ENCODE peak calls at places on chromosomes 2 and 18, in eight cellular contexts. H is OCI-LY7, K is Calu3, X is AG04450, L is activated B cell treated with CpG ODN at 0.5 μM for 24 hours, P is PC-9, D is MM.1S, G is WTC11. S is an unnamed sample.

GRCh38 chr2:131008967-131009366 is 84.3 kb downstream of the FAM168B start:
- DNase-seq in H (no peak), D (no peak), G (no peak), X (no peak), P (no peak), K (no peak), L (no peak), S (no peak)

GRCh38 chr2:177501186-177501585 is 108.6 kb downstream of the AGPS start:
- DNase-seq in K (no peak), H (no peak), X (no peak), D (no peak), P (no peak), L (no peak), G (no peak), S (no peak)

GRCh38 chr2:102159295-102159694 is 16.7 kb downstream of the IL1R1 start:
- DNase-seq in K (no peak), G (no peak), D (no peak), P (no peak), X (no peak), L (no peak), H (no peak), S (no peak)

GRCh38 chr2:131590366-131590765 is 62.7 kb downstream of the CCDC74A start:
- DNase-seq in X (no peak), P (no peak), L (no peak), D (no peak), G (no peak), H (no peak), K (no peak), S (no peak)

GRCh38 chr2:219486424-219486959 is 12.2 kb upstream of the GMPPA start:
- DNase-seq in G (peak; percentile 66), L (no peak), P (no peak), D (no peak), H (no peak), K (no peak), X (no peak), S (peak; percentile 50)

GRCh38 chr2:118227698-118228508 is 139.6 kb downstream of the INSIG2 start:
- DNase-seq in H (no peak), K (no peak), L (no peak), G (no peak), X (no peak), P (no peak), D (no peak), S (no peak)

GRCh38 chr18:27863780-27864430 is 313.0 kb downstream of the CDH2 start:
- DNase-seq in L (no peak), X (no peak), K (no peak), G (no peak), P (no peak), D (no peak), H (no peak), S (no peak)

GRCh38 chr2:208725280-208725679 is 318.7 kb downstream of the PTH2R start:
- DNase-seq in L (no peak), G (no peak), K (no peak), P (no peak), X (no peak), H (no peak), D (no peak), S (no peak)

GRCh38 chr2:206442854-206443734 is at the start of gene ADAM23:
- DNase-seq in X (no peak), P (peak; percentile 54), K (peak; percentile 60), H (peak; percentile 14), L (peak; percentile 37), G (peak; percentile 78), D (peak; percentile 78), S (peak; percentile 80)

DNA sequence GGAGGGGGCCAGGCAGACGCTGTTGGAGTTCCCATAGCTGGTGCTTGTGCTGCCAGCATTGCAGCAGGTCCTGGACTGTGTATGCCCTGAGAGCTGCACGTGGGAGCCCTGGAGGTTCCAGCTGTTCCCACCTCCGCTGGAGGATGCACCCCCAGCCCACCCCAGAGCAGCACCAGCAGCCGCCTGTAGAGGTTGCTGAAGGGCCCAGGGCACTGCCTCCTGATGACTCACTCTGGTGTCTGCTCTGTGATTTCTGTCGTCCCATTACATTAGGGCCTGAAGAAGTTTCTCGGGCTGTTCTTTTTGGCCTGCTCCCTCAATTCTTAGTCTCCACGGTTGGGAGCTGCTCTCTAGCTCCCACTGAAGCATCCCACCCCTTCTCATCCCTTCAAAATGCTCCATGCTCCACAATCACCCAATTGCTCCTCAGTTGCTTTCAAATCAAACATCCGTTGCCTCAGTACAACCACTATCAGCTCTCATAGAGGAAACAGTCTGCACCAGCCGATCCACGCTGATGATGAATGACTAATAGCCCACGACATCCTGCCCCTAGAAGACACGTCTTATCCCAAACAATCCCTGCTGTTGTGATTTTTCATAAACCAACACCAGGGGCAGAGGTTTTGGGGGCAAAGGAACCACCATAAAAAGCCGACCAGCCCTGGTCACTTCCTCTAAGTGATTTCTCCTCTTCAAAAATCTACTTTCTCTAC is 65.2 kb upstream of the RNF152 start:
- DNase-seq in K (no peak), L (no peak), G (peak; percentile 29), H (no peak), D (no peak), X (no peak), P (no peak), S (no peak)
- TF ChIP-seq CTCF in K (no peak), L (no peak), G (no peak), H (no peak), D (no peak), X (no peak), P (no peak), S (no peak)

DNA sequence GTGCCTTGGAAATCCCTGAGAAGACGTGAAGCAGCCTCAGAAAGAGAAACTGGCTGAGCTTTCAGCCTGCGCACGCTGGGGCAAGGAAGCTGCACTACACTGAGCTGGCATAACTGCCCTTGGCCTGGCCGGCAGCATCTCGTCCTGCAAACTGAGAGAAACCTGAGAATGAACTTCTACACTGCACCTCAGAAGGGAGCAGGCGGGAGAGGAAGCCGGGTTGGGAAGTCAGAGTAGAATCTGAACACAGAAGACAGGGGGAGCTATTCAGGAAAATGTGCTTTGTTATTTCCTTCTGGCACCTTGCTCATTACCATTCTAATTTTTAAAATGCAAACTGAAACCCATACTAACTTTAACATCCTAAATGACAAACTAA is 70.9 kb downstream of the ZEB2 start:
- DNase-seq in D (no peak), X (no peak), K (no peak), L (no peak), P (no peak), H (peak; percentile 12), G (peak; percentile 57), S (peak; percentile 38)
- TF ChIP-seq CTCF in D (no peak), X (peak; percentile 28), K (no peak), L (no peak), P (peak; percentile 18), H (peak; percentile 73), G (peak; percentile 19), S (no peak)

DNA sequence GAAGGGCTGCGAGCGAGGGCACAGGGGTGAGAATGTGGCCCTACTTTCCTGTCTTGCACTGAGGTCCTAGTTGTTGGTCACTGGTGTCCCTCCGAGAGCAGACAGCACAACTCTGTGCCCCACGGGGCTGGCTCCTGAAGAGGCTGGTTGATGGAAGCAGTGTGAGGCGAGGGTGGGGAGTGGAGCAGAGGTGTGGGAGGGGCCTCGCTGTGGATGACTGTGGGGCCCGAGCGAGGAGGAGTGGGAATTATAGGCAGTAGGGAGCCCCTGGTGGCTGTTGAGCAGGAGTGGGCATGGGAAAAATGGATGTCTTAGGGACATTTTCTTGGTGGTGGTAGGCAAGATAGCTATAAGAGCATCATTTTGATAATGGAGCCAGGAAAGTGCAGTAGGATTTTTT is 660.5 kb upstream of the HS6ST1 start:
- DNase-seq in P (no peak), G (no peak), X (no peak), D (no peak), L (no peak), H (no peak), K (no peak), S (no peak)
- TF ChIP-seq CTCF in P (no peak), G (no peak), X (no peak), D (no peak), L (no peak), H (no peak), K (no peak), S (no peak)

GRCh38 chr2:70553334-70553583 is 367 bp downstream of the TGFA start:
- DNase-seq in P (no peak), K (peak; percentile 47), X (no peak), H (no peak), G (peak; percentile 61), D (peak; percentile 62), L (no peak), S (no peak)
- TF ChIP-seq CTCF in P (no peak), K (no peak), X (no peak), H (no peak), G (no peak), D (no peak), L (no peak), S (no peak)

GRCh38 chr2:236164983-236165301 is 3.2 kb downstream of the GBX2 start:
- DNase-seq in L (no peak), H (no peak), X (no peak), G (no peak), P (no peak), K (no peak), D (no peak), S (no peak)

GRCh38 chr2:236162804-236163482 is 5.2 kb downstream of the GBX2 start:
- DNase-seq in X (no peak), P (no peak), K (no peak), H (no peak), D (no peak), G (peak; percentile 44), L (no peak), S (peak; percentile 39)

GRCh38 chr2:236164201-236164982 is 3.8 kb downstream of the GBX2 start:
- DNase-seq in X (no peak), P (no peak), L (no peak), K (no peak), D (no peak), H (no peak), G (peak; percentile 69), S (peak; percentile 78)

GRCh38 chr2:236162031-236162803 is 6.0 kb downstream of the GBX2 start:
- DNase-seq in L (no peak), G (peak; percentile 28), X (no peak), D (no peak), P (no peak), K (no peak), H (no peak), S (no peak)

DNA sequence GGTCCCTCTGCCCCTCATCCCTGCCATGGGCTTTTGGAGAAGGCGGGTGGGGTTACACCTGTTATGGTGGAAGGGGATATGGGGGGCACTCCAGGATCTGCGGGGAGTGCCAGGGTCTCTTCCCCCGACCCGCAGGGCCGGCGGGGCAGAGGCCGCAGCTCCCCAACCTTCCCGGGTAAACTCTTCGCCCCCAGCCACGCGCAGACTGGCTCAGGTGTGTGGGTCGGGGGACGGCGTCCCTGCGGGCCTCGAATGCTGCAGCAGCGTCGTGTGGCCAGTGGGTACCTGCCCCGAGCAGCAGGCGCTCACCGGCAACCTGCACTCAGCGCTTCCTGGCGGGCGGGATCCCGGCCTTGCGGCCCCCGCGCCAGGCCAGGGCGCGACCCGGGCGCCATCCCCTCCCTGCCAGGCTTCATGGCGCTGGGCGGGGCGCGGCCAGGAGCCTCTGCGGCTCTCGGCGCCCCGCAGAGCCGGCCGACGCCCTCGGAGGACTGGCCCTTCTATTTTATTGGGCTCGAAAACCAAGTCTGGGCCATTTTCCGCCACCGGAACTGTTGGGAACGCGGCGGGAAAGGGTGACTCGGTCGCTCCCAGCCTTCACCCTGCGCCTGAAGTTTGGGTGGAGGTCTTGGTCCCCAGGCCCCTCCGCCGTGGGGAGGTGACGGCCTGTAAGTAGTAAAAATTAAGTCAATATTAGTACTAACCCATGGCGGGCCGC is 4.5 kb downstream of the GBX2 start:
- DNase-seq in X (no peak), P (no peak), H (no peak), D (no peak), K (no peak), G (peak; percentile 41), L (no peak), S (no peak)
- TF ChIP-seq CTCF in X (no peak), P (no peak), H (no peak), D (no peak), K (no peak), G (no peak), L (no peak), S (no peak)

S was measured in nephron progenitor cell.